ENCODE peak calls at places on chromosomes 3 and 15, in six cellular contexts. K is left cardiac atrium; W is foreskin fibroblast; A is effector memory CD8-positive, alpha-beta T cell; O is sigmoid colon; T is activated gamma-delta T cell treated with Interleukin-2 at 50 U/mL for 16 hours. S is an unnamed sample.

GRCh38 chr15:53982876-53983275 is 4.6 kb downstream of the UNC13C start:
- DNase-seq in K (no peak), W (no peak), A (no peak), O (no peak), T (no peak), S (no peak)

GRCh38 chr3:57998366-57999283 is 9.6 kb upstream of the FLNB start:
- DNase-seq in K (no peak), W (no peak), A (no peak), O (no peak), T (no peak), S (no peak)

GRCh38 chr15:38073278-38073930 is 139.0 kb downstream of the TMCO5A start:
- DNase-seq in K (no peak), W (peak; percentile 73), A (no peak), O (no peak), T (no peak), S (no peak)

GRCh38 chr3:120151796-120152195 is 57.5 kb upstream of the GSK3B start:
- DNase-seq in K (no peak), W (no peak), A (no peak), O (no peak), T (no peak), S (no peak)

GRCh38 chr3:65500398-65501306 is 538.1 kb downstream of the MAGI1 start:
- DNase-seq in K (no peak), W (no peak), A (no peak), O (no peak), T (no peak), S (no peak)

GRCh38 chr3:8011902-8012301 is 489.7 kb upstream of the LMCD1 start:
- DNase-seq in K (no peak), W (no peak), A (no peak), O (no peak), T (no peak), S (no peak)

GRCh38 chr15:90650117-90650955 is 66.8 kb upstream of the BLM start:
- DNase-seq in K (no peak), W (peak; percentile 49), A (no peak), O (no peak), T (no peak), S (no peak)

GRCh38 chr15:65086680-65087111 is 10.2 kb downstream of the KBTBD13 start:
- DNase-seq in K (no peak), W (no peak), A (no peak), O (peak; percentile 68), T (no peak), S (no peak)

GRCh38 chr3:139934557-139935070 is 371 bp upstream of the CLSTN2 start:
- DNase-seq in K (peak; percentile 78), W (peak; percentile 21), A (no peak), O (peak; percentile 73), T (no peak), S (peak; percentile 90)

GRCh38 chr3:174540081-174540480 is 319.1 kb upstream of the NAALADL2 start:
- DNase-seq in K (no peak), W (no peak), A (no peak), O (no peak), T (no peak), S (peak; percentile 87)

GRCh38 chr3:124714218-124714853 is 15.9 kb upstream of the UMPS start:
- DNase-seq in K (no peak), W (peak; percentile 43), A (no peak), O (no peak), T (no peak), S (no peak)

GRCh38 chr15:40963201-40963600 is 9.9 kb downstream of the CHAC1 start:
- DNase-seq in K (no peak), W (no peak), A (no peak), O (peak; percentile 53), T (no peak), S (no peak)

GRCh38 chr3:59812778-59813558 is 763.1 kb upstream of the CFAP20DC start:
- DNase-seq in K (no peak), W (peak; percentile 19), A (no peak), O (no peak), T (no peak), S (no peak)

GRCh38 chr3:138009476-138010272 is at the start of gene CLDN18:
- DNase-seq in K (peak; percentile 33), W (no peak), A (no peak), O (no peak), T (no peak), S (no peak)

GRCh38 chr15:33395841-33396240 is 85.1 kb downstream of the RYR3 start:
- DNase-seq in K (no peak), W (no peak), A (no peak), O (no peak), T (no peak), S (no peak)

GRCh38 chr15:90099868-90100854 is 2.1 kb downstream of the IDH2 start:
- DNase-seq in K (peak; percentile 58), W (peak; percentile 77), A (no peak), O (peak; percentile 78), T (no peak), S (peak; percentile 10)

GRCh38 chr15:69074011-69074842 is 59.7 kb downstream of the NOX5 start:
- DNase-seq in K (peak; percentile 72), W (peak; percentile 76), A (no peak), O (peak; percentile 69), T (no peak), S (peak; percentile 48)

GRCh38 chr3:159158213-159158612 is 356.4 kb downstream of the MFSD1 start:
- DNase-seq in K (no peak), W (peak; percentile 32), A (no peak), O (no peak), T (no peak), S (no peak)

GRCh38 chr3:192082733-192083660 is 622.0 kb downstream of the PYDC2 start:
- DNase-seq in K (no peak), W (no peak), A (no peak), O (no peak), T (no peak), S (peak; percentile 22)

GRCh38 chr3:65233561-65233960 is 545.8 kb upstream of the ADAMTS9 start:
- DNase-seq in K (no peak), W (no peak), A (no peak), O (no peak), T (no peak), S (no peak)